ENCODE peak calls at places on chromosomes 12 and 14, in seven cellular contexts. N, C, K, T, L, V and R are unnamed samples.
A peak's percentile ranks its signal among the peaks of the same experiment; 100 is the strongest.

GRCh38 chr12:93361159-93361919 is 16.4 kb upstream of the NUDT4 start:
- DNase-seq in N (no peak), C (no peak), K (no peak), T (no peak), L (no peak), V (no peak), R (no peak)

GRCh38 chr12:50979369-50980052 is 27.2 kb downstream of the HIGD1C start:
- DNase-seq in N (no peak), C (peak; percentile 39), K (no peak), T (peak; percentile 18), L (no peak), V (no peak), R (no peak)

GRCh38 chr14:101367421-101368261 is 193.7 kb upstream of the DIO3 start:
- DNase-seq in N (no peak), C (no peak), K (no peak), T (no peak), L (no peak), V (no peak), R (no peak)

GRCh38 chr14:96592591-96593388 is 90.6 kb downstream of the PAPOLA start:
- DNase-seq in N (peak; percentile 10), C (no peak), K (peak; percentile 57), T (peak; percentile 84), L (peak; percentile 96), V (peak; percentile 21), R (peak; percentile 85)

GRCh38 chr12:11895421-11896064 is 175.2 kb upstream of the BCL2L14 start:
- DNase-seq in N (no peak), C (no peak), K (no peak), T (no peak), L (no peak), V (no peak), R (no peak)

GRCh38 chr14:53190938-53191337 is 37.8 kb upstream of the DDHD1 start:
- DNase-seq in N (no peak), C (no peak), K (no peak), T (peak; percentile 17), L (no peak), V (no peak), R (no peak)

GRCh38 chr12:48818831-48819590 is 715 bp downstream of the CACNB3 start:
- DNase-seq in N (no peak), C (no peak), K (no peak), T (no peak), L (no peak), V (no peak), R (no peak)

GRCh38 chr12:131917139-131917710 is 11.9 kb upstream of the PUS1 start:
- DNase-seq in N (no peak), C (no peak), K (no peak), T (no peak), L (no peak), V (no peak), R (peak; percentile 27)

GRCh38 chr12:109696485-109697269 is 16.9 kb upstream of the FAM222A start:
- DNase-seq in N (peak; percentile 36), C (no peak), K (peak; percentile 32), T (no peak), L (no peak), V (no peak), R (no peak)

GRCh38 chr14:38056270-38056669 is 151.4 kb upstream of the SSTR1 start:
- DNase-seq in N (no peak), C (no peak), K (no peak), T (no peak), L (no peak), V (no peak), R (no peak)

GRCh38 chr14:40004871-40005503 is 572.8 kb upstream of the FBXO33 start:
- DNase-seq in N (no peak), C (no peak), K (no peak), T (no peak), L (no peak), V (no peak), R (no peak)

GRCh38 chr14:64707661-64708060 is 3.4 kb downstream of the PLEKHG3 start:
- DNase-seq in N (peak; percentile 81), C (no peak), K (no peak), T (no peak), L (no peak), V (no peak), R (no peak)

GRCh38 chr12:92503977-92504966 is 198.5 kb upstream of the PLEKHG7 start:
- DNase-seq in N (peak; percentile 45), C (no peak), K (no peak), T (no peak), L (no peak), V (no peak), R (no peak)

GRCh38 chr12:119528241-119528640 is 65.3 kb upstream of the TMEM233 start:
- DNase-seq in N (no peak), C (no peak), K (peak; percentile 10), T (no peak), L (no peak), V (no peak), R (no peak)

GRCh38 chr12:128755565-128755964 is 68.2 kb downstream of the SLC15A4 start:
- DNase-seq in N (no peak), C (no peak), K (no peak), T (no peak), L (no peak), V (no peak), R (no peak)

GRCh38 chr12:57826966-57827365 is 8.4 kb upstream of the AVIL start:
- DNase-seq in N (no peak), C (no peak), K (no peak), T (no peak), L (no peak), V (no peak), R (no peak)

GRCh38 chr12:57830393-57830792 is 11.9 kb upstream of the AVIL start:
- DNase-seq in N (no peak), C (no peak), K (no peak), T (no peak), L (no peak), V (no peak), R (no peak)

GRCh38 chr12:57825451-57825850 is 6.9 kb upstream of the AVIL start:
- DNase-seq in N (no peak), C (no peak), K (no peak), T (no peak), L (no peak), V (no peak), R (no peak)

GRCh38 chr12:57826400-57826799 is 7.9 kb upstream of the AVIL start:
- DNase-seq in N (no peak), C (no peak), K (no peak), T (no peak), L (no peak), V (no peak), R (no peak)

DNA sequence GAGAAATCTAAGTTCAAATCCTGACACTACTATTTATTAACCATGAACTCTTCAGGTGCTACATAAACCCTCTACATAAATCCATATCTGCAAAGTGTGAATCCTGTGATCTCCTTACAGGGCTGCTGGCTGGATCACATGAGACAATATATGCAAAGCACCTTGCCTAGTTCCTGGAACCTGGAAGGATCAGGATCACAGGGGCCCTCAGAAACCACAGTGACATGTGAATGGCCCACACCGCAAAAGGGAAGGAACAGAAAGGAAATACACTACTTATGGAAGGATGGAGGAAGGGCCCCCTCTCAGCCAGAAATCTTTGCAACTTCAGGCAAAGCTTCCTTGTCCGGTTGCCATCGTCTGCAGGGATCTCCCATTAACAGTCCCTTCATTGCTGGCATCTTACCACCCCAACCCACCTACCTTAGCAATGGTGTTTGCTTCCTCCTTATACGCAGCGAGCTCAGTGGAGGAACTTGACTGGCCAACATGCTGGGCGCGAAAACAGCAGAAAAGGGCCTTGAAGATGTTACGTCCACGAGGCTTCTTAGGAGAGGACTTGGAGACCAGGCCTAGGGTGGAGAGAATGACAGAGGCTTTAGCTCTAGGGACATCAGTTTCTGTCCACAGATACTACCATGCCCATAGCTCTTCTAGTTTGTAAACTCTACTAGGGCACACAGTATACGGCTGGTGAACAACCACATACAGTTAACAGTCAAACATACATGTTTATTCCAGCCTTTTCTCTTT is 10.7 kb upstream of the AVIL start:
- DNase-seq in N (no peak), C (no peak), K (no peak), T (no peak), L (no peak), V (no peak), R (no peak)
- TF ChIP-seq TAF1 in N (no peak), C (no peak), K (no peak), T (no peak), L (no peak), V (no peak), R (no peak)

GRCh38 chr12:101946233-101946611 is 68.8 kb downstream of the DRAM1 start:
- DNase-seq in N (no peak), C (no peak), K (no peak), T (no peak), L (no peak), V (no peak), R (no peak)

GRCh38 chr12:101941306-101942000 is 64.1 kb downstream of the DRAM1 start:
- DNase-seq in N (no peak), C (no peak), K (no peak), T (no peak), L (no peak), V (no peak), R (no peak)

GRCh38 chr12:101948365-101948764 is 71.0 kb downstream of the DRAM1 start:
- DNase-seq in N (no peak), C (no peak), K (no peak), T (no peak), L (no peak), V (no peak), R (no peak)

GRCh38 chr12:101942206-101942605 is 64.8 kb downstream of the DRAM1 start:
- DNase-seq in N (no peak), C (no peak), K (no peak), T (no peak), L (no peak), V (no peak), R (no peak)

DNA sequence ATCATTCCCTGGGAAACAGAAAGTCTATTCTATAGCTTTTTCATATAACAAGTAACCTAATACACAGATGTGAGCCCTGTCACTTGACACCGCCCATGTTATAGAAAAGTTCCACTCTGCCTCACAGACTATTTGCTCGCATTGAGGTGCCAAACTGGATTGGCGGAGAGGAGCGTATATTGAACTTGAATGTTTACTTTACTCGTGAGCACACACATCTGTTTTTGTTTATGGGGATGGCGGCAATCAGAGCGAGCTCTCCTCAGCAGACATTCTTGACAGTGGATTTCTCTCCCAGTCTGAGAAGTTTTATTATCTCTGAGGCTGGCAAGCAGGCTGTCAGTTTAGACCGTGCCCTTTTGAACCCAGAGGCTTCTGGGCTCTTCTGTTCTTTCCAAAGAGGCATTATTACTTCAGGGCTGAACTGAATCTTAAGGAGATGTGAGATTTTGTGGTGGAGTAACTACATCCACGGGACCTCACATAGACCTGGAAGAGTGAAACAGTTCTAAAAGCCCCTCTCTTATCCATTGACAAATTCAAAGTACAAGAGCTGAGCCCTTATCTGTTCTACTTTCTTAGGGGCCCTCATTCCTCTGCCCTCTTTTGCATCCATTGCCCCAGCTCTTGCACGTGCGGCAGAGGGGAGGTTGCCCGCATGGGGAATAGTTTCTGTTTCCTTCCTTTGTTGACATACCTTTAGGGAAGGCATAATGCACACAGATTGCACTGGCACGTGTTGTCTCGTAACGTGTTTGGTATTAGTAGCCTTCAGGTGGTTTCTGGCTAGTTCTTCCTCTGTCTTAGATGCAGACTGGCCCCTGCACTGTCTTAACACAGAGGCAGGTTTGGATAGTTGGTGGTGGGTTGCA is 68.2 kb downstream of the DRAM1 start:
- DNase-seq in N (peak; percentile 39), C (no peak), K (no peak), T (no peak), L (peak; percentile 14), V (no peak), R (no peak)
- TF ChIP-seq TAF1 in N (no peak), C (no peak), K (no peak), T (no peak), L (no peak), V (no peak), R (no peak)

GRCh38 chr12:53791735-53792326 is 40.1 kb upstream of the CISTR start:
- DNase-seq in N (no peak), C (no peak), K (peak; percentile 49), T (no peak), L (no peak), V (peak; percentile 2), R (no peak)
- TF ChIP-seq TAF1 in N (no peak), C (no peak), K (no peak), T (no peak), L (no peak), V (no peak), R (no peak)

GRCh38 chr12:66113471-66113870 is 17.1 kb downstream of the LLPH start:
- DNase-seq in N (no peak), C (no peak), K (no peak), T (no peak), L (no peak), V (no peak), R (no peak)
- TF ChIP-seq TAF1 in N (no peak), C (no peak), K (no peak), T (no peak), L (no peak), V (no peak), R (no peak)